ENCODE peak calls at places on chromosomes 3 and 15, in seven cellular contexts. O, M, U, H, X, D and Z are unnamed samples.

GRCh38 chr15:70783610-70784021 is 20.3 kb upstream of the UACA start:
- DNase-seq in M (no peak), H (peak), D (no peak), X (no peak), U (no peak), O (no peak), Z (no peak)

GRCh38 chr3:117528688-117529087 is 819.1 kb downstream of the TUSC7 start:
- DNase-seq in U (no peak), X (no peak), D (no peak), M (no peak), H (no peak), O (no peak), Z (no peak)

GRCh38 chr15:40050788-40051615 is 12.0 kb upstream of the SRP14 start:
- DNase-seq in X (peak), U (peak), D (no peak), H (no peak), M (no peak), O (no peak), Z (no peak)

GRCh38 chr15:80567721-80568157 is 127.4 kb upstream of the ABHD17C start:
- DNase-seq in U (peak), D (no peak), M (peak), X (peak), O (peak), H (peak), Z (no peak)

GRCh38 chr3:115788921-115789470 is 165.7 kb downstream of the GAP43 start:
- DNase-seq in D (no peak), O (no peak), M (peak), H (peak), X (no peak), U (no peak), Z (no peak)

GRCh38 chr15:35068861-35069260 is 16.2 kb downstream of the NANOGP8 start:
- DNase-seq in H (no peak), X (no peak), U (no peak), D (no peak), M (no peak), O (no peak), Z (no peak)

GRCh38 chr15:81338422-81339007 is 14.6 kb upstream of the STARD5 start:
- DNase-seq in D (no peak), H (peak), X (no peak), U (no peak), M (peak), O (no peak), Z (no peak)

GRCh38 chr3:81545572-81545971 is 215.9 kb downstream of the GBE1 start:
- DNase-seq in U (no peak), M (no peak), D (no peak), O (no peak), H (peak), X (no peak), Z (no peak)

GRCh38 chr15:41921167-41921566 is 27.3 kb upstream of the SPTBN5 start:
- DNase-seq in M (no peak), O (no peak), U (no peak), X (no peak), D (no peak), H (no peak), Z (no peak)

GRCh38 chr3:132145833-132146232 is 111.0 kb upstream of the CPNE4 start:
- DNase-seq in O (no peak), U (no peak), H (peak), X (no peak), D (no peak), M (no peak), Z (no peak)

GRCh38 chr3:72722930-72723726 is 125.1 kb downstream of the SHQ1 start:
- DNase-seq in O (no peak), M (peak), X (no peak), H (peak), U (no peak), D (no peak), Z (no peak)

GRCh38 chr3:141243295-141243707 is 11.7 kb downstream of the PXYLP1 start:
- DNase-seq in O (peak), X (no peak), D (peak), M (peak), U (no peak), H (peak), Z (no peak)

GRCh38 chr3:121735047-121735696 is 14.4 kb downstream of the GOLGB1 start:
- DNase-seq in D (no peak), H (peak), O (no peak), X (no peak), M (no peak), U (no peak), Z (no peak)

GRCh38 chr15:98413973-98414546 is 234.3 kb upstream of the IGF1R start:
- DNase-seq in X (no peak), M (no peak), O (no peak), U (no peak), H (peak), D (no peak), Z (no peak)

GRCh38 chr15:92033319-92033718 is 179.8 kb downstream of the SLCO3A1 start:
- DNase-seq in M (no peak), O (no peak), X (no peak), U (no peak), D (no peak), H (no peak), Z (no peak)

GRCh38 chr15:33132722-33133345 is 61.7 kb downstream of the FMN1 start:
- DNase-seq in U (peak), O (no peak), M (peak), X (peak), H (peak), D (no peak), Z (no peak)

GRCh38 chr3:193194417-193194816 is 46.6 kb upstream of the PLAAT1 start:
- DNase-seq in U (no peak), O (no peak), D (no peak), X (no peak), M (no peak), H (no peak), Z (no peak)

GRCh38 chr15:63575312-63575711 is 21.9 kb upstream of the FBXL22 start:
- DNase-seq in U (no peak), X (no peak), D (no peak), H (no peak), M (no peak), O (no peak), Z (no peak)